ENCODE peak calls at places on chromosome 21, in four cellular contexts. B, C, M and U are unnamed samples.

GRCh38 chr21:39851219-39851618 is 16.0 kb upstream of the PCP4 start:
- DNase-seq in B (no peak), M (no peak), C (no peak), U (no peak)

GRCh38 chr21:25449950-25450349 is 157.3 kb downstream of the MRPL39 start:
- DNase-seq in C (no peak), B (no peak), M (no peak), U (no peak)

GRCh38 chr21:39687069-39687468 is 57.9 kb upstream of the IGSF5 start:
- DNase-seq in C (no peak), M (no peak), B (no peak), U (no peak)

GRCh38 chr21:42660118-42660470 is 6.7 kb downstream of the PDE9A start:
- DNase-seq in M (no peak), C (no peak), B (no peak), U (no peak)

GRCh38 chr21:33261635-33262034 is 4.5 kb upstream of the IL10RB start:
- DNase-seq in B (no peak), M (no peak), C (no peak), U (no peak)

GRCh38 chr21:14080040-14080763 is 130.6 kb downstream of the LIPI start:
- DNase-seq in C (no peak), M (no peak), B (peak; percentile 26), U (no peak)

GRCh38 chr21:32888971-32889370 is 117.4 kb upstream of the PAXBP1 start:
- DNase-seq in B (no peak), M (no peak), C (no peak), U (no peak)

GRCh38 chr21:15841856-15842564 is 112.2 kb downstream of the USP25 start:
- DNase-seq in M (no peak), B (no peak), C (no peak), U (peak; percentile 56)

GRCh38 chr21:14120091-14120734 is 90.5 kb downstream of the LIPI start:
- DNase-seq in M (no peak), B (peak; percentile 11), C (peak; percentile 59), U (peak; percentile 19)

GRCh38 chr21:41858466-41859296 is 20.5 kb downstream of the PRDM15 start:
- DNase-seq in C (no peak), B (no peak), M (no peak), U (no peak)

GRCh38 chr21:42520628-42521253 is 7.1 kb downstream of the SLC37A1 start:
- DNase-seq in M (no peak), B (no peak), C (peak; percentile 63), U (no peak)

GRCh38 chr21:41648591-41649031 is 118.2 kb downstream of the RIPK4 start:
- DNase-seq in M (no peak), B (no peak), C (no peak), U (no peak)

GRCh38 chr21:42427809-42428419 is 24.2 kb downstream of the UBASH3A start:
- DNase-seq in C (no peak), M (no peak), B (no peak), U (peak; percentile 24)

GRCh38 chr21:26795398-26795790 is 49.8 kb downstream of the ADAMTS1 start:
- DNase-seq in C (no peak), M (no peak), B (no peak), U (no peak)

GRCh38 chr21:44865561-44866280 is 7.8 kb downstream of the PTTG1IP start:
- DNase-seq in M (no peak), C (no peak), B (no peak), U (no peak)

GRCh38 chr21:21968810-21969588 is 970.8 kb downstream of the NCAM2 start:
- DNase-seq in M (no peak), C (no peak), B (no peak), U (peak; percentile 49)

GRCh38 chr21:16117331-16117730 is 387.5 kb downstream of the USP25 start:
- DNase-seq in B (no peak), C (no peak), M (no peak), U (no peak)

GRCh38 chr21:39525129-39525528 is 73.4 kb downstream of the SH3BGR start:
- DNase-seq in B (no peak), C (no peak), M (no peak), U (no peak)

GRCh38 chr21:32597205-32597604 is 11.9 kb upstream of the TCP10L start:
- DNase-seq in B (no peak), M (no peak), C (no peak), U (peak; percentile 14)

GRCh38 chr21:39452207-39452964 is 616 bp downstream of the SH3BGR start:
- DNase-seq in C (no peak), B (no peak), M (no peak), U (no peak)

GRCh38 chr21:44006656-44007055 is 5.5 kb upstream of the TRAPPC10 start:
- DNase-seq in B (no peak), C (no peak), M (no peak), U (no peak)

GRCh38 chr21:33372582-33372981 is 30.6 kb upstream of the IFNGR2 start:
- DNase-seq in B (no peak), C (no peak), M (no peak), U (no peak)

GRCh38 chr21:42264245-42265195 is 45.6 kb downstream of the ABCG1 start:
- DNase-seq in M (no peak), B (no peak), C (no peak), U (no peak)

GRCh38 chr21:41388259-41388658 is 26.4 kb downstream of the MX2 start:
- DNase-seq in C (no peak), B (no peak), M (no peak), U (no peak)

GRCh38 chr21:42864286-42864685 is 15.1 kb downstream of the WDR4 start:
- DNase-seq in B (no peak), M (no peak), C (no peak), U (no peak)

DNA sequence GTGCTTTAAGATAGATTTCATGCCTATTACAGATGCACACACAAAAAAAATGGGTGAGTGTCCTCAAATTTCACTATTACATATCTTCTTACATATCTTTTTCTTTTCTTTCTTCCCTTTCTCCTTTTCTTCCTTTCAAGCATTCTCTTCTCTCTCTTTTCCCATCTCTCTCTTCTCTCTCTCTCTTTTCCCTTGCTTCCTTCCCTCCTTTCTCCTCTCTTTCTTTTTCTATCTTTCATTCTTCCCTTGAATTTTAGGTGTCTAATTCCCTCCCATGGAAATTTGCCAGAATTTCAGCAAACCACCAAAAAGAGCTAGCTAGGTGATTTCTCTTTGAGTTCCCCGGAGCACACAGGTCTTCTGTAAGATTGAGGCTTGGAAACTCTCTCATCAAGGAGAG is 395.3 kb upstream of the RUNX1 start:
- DNase-seq in C (no peak), M (no peak), B (no peak), U (no peak)
- H2BK12ac ChIP-seq in C (no peak overlapping the region), M (no peak overlapping the region), B (no peak overlapping the region), U (no peak overlapping the region)

DNA sequence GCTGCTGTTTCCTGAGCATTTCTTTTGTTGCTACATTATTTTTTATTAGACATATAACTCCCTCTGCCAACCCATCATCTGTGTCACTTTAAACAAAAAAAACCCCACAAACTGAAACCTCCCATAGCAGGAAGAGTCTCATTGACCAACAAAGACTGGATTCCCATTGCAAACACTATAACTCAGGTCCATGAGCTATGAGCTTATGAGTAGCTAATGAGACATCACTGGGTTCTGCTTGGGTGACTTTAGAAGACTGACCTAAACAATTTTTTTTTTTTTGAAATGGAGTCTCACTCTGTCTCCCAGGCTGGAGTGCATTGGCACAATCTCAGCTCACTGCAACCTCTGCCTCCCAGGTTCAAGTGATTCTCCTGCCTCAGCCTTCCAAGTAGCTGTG is 212.8 kb downstream of the LTN1 start:
- DNase-seq in B (no peak), C (no peak), M (no peak), U (no peak)
- H2BK12ac ChIP-seq in B (no peak overlapping the region), C (no peak overlapping the region), M (no peak overlapping the region), U (no peak overlapping the region)

DNA sequence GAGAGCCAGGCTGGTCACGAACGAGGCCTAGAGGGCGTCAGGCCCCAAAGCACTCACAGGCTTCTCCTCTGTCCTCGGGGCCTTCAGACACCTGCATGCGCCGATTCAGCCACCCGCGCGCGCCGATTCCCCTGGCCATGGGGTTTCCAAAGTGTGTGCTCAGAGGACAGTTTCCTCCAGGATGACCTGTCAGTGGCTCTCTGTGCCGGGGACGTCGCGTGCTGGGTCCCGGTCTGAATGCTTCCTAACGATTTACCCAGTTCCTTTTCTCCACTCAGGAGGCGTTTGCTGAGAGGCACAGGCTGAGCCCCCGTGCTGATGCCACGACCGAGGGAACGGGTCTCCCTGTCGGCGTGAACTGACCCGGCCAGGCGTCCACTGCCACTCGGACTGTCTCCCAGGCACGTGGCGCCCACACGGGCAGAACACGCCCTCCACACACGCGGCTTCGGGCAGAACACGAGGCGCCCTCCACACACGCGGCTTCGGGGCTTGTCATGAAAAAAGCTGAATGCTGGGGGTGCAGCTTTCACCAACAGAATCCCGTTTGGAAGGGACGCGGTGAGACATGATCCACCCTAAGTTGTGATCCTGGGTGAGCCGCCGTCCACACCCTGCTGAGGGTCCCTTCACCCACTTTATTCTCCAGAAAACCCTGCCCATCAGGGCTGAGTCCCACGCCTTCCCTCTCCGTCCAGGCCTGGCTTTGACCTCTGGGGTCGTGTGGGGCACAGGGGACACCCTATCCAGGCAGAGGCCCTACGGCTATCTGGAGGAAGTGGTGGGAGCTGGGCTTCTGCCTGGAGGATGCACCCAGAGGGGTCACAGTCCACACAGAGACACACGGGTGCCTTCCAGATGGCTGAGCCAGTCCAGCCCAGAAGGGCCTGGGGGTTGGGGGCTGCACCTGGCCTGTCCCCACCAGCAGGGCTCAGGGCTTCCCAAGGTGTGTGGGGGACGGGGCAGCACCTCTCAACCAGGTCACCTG is 56.1 kb downstream of the COL6A1 start:
- DNase-seq in B (no peak), C (no peak), M (no peak), U (no peak)
- H2BK12ac ChIP-seq in B (no peak overlapping the region), C (no peak overlapping the region), M (peak overlapping the region; percentile 39), U (no peak overlapping the region)

DNA sequence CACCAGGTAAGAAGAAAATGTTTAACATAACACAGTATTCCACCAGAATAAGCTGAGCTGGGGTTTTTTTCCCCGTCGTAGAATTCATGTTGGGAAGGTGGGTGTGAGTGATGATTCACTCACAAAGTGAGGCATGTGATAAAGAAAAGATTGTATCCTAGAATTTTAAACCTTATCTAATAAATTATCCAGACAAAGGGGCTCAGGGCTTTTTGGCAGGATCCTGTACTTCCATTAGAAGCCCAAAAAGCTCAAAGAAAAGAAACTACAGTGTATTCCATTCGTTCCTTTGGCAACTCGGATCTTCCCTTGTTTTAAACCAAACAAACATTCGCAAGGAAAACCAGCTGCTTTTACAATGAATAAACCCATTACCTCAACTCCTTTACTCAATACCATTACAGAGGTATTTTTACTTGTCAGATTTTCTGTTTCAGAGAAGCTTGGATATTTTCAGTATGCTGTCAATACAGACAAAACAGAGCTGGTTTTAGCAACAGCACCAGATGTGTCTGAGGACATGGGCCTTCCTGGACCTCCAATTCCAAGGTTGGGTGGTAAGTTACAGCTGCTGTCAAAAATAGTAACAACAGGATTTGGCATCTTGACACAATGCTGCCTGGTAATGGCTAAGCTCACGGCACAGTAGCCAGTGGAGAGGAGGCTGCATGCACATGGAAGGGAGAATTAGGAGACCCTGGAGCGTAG is 159.9 kb upstream of the RUNX1 start:
- DNase-seq in M (no peak), C (no peak), B (no peak), U (peak; percentile 85)
- H2BK12ac ChIP-seq in M (no peak overlapping the region), C (no peak overlapping the region), B (no peak overlapping the region), U (no peak overlapping the region)

DNA sequence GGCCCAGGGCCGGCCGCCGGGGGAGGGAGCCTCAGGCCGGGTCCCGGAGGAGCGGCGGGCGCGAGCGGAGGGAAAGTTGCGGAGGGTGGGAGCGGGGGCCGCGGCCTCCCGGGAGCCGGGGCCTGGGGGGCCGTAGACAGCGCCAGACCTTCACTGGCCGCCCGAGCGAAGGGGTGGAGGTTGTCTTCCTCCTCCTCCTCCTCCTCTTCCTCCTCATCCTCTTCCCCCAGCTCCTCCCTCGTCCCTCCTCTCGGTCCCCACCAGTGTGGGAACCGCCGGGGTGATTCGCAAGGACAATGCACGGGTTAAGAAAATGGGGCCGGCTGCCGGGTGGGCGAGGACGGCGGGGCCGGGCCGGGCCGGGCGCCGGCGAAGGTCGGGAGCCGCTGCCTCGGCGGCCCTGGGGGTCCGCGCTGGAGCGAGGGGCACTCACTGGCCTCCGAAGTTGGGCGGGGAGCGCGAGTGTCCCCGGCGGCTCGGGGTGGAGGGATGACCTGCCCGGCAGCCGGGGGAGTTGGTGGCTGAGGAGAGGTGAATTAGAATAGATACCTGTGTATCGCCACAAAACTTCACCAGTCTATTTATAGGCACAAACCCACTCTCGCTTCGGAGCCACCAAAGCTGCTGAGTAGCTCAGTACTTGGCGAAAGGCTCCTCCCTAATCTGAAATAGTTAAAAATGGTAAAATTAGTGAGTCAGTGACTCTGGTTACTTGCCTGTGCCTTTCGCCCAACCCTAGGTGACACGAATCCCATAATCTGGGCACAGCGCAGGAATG is 1.4 kb downstream of the DYRK1A start:
- DNase-seq in C (no peak), B (no peak), M (no peak), U (peak; percentile 42)
- H2BK12ac ChIP-seq in C (no peak overlapping the region), B (no peak overlapping the region), M (peak overlapping the region; percentile 73), U (peak overlapping the region; percentile 58)